ENCODE peak calls at places on chromosomes 7 and 10, in seven cellular contexts. O, T, E, Y, J, R and X are unnamed samples.

GRCh38 chr7:27191081-27191715 is 6.2 kb upstream of the HOXA11 start:
- DNase-seq in O (no peak), T (no peak), E (peak), Y (no peak), J (no peak), R (no peak), X (no peak)

GRCh38 chr7:12801107-12801506 is 113.7 kb downstream of the ARL4A start:
- DNase-seq in O (no peak), T (peak), E (no peak), Y (no peak), J (no peak), R (no peak), X (no peak)

GRCh38 chr7:138785587-138786437 is 12.0 kb upstream of the TMEM213 start:
- DNase-seq in O (no peak), T (peak), E (no peak), Y (no peak), J (peak), R (no peak), X (no peak)

GRCh38 chr7:130853503-130854279 is 119.7 kb upstream of the KLF14 start:
- DNase-seq in O (no peak), T (peak), E (no peak), Y (no peak), J (peak), R (no peak), X (no peak)

GRCh38 chr10:80137031-80137712 is 4.6 kb downstream of the PLAC9 start:
- DNase-seq in O (no peak), T (no peak), E (peak), Y (no peak), J (peak), R (no peak), X (no peak)

GRCh38 chr7:103912906-103913610 is 76.4 kb downstream of the RELN start:
- DNase-seq in O (no peak), T (no peak), E (no peak), Y (no peak), J (peak), R (no peak), X (no peak)

GRCh38 chr10:93710333-93710909 is 8.0 kb upstream of the FRA10AC1 start:
- DNase-seq in O (no peak), T (no peak), E (no peak), Y (no peak), J (no peak), R (peak), X (no peak)

GRCh38 chr7:32658034-32658944 is 163.0 kb downstream of the AVL9 start:
- DNase-seq in O (no peak), T (peak), E (no peak), Y (no peak), J (no peak), R (no peak), X (no peak)

GRCh38 chr10:93652857-93653256 is 40.5 kb downstream of the PDE6C start:
- DNase-seq in O (no peak), T (no peak), E (no peak), Y (no peak), J (peak), R (no peak), X (no peak)

GRCh38 chr10:128930422-128930821 is 536.6 kb upstream of the MGMT start:
- DNase-seq in O (no peak), T (no peak), E (no peak), Y (no peak), J (no peak), R (no peak), X (no peak)

GRCh38 chr10:73340121-73340520 is 18.5 kb downstream of the CFAP70 start:
- DNase-seq in O (no peak), T (no peak), E (no peak), Y (no peak), J (no peak), R (no peak), X (no peak)

GRCh38 chr10:15485684-15486316 is 114.7 kb upstream of the FAM171A1 start:
- DNase-seq in O (no peak), T (no peak), E (no peak), Y (no peak), J (peak), R (no peak), X (no peak)

GRCh38 chr7:66281678-66282593 is 76.8 kb downstream of the TPST1 start:
- DNase-seq in O (no peak), T (peak), E (no peak), Y (no peak), J (peak), R (no peak), X (no peak)

GRCh38 chr10:100357073-100357858 is 10.2 kb downstream of the SCD start:
- DNase-seq in O (no peak), T (no peak), E (no peak), Y (no peak), J (peak), R (no peak), X (no peak)

GRCh38 chr10:69475433-69475830 is 24.2 kb downstream of the TSPAN15 start:
- DNase-seq in O (no peak), T (no peak), E (no peak), Y (no peak), J (peak), R (no peak), X (no peak)

GRCh38 chr10:97782455-97783228 is 10.8 kb upstream of the SFRP5 start:
- DNase-seq in O (no peak), T (no peak), E (peak), Y (no peak), J (no peak), R (peak), X (no peak)

GRCh38 chr7:153193144-153193595 is 433.6 kb downstream of the ACTR3B start:
- DNase-seq in O (no peak), T (no peak), E (peak), Y (peak), J (no peak), R (peak), X (peak)

GRCh38 chr7:16089191-16089590 is 332.1 kb downstream of the CRPPA start:
- DNase-seq in O (no peak), T (no peak), E (no peak), Y (no peak), J (no peak), R (no peak), X (no peak)

GRCh38 chr7:146321301-146321700 is 204.7 kb downstream of the CNTNAP2 start:
- DNase-seq in O (no peak), T (no peak), E (no peak), Y (no peak), J (no peak), R (no peak), X (no peak)

GRCh38 chr10:129151281-129151680 is 315.8 kb upstream of the MGMT start:
- DNase-seq in O (no peak), T (no peak), E (no peak), Y (no peak), J (no peak), R (no peak), X (no peak)

GRCh38 chr7:159056722-159057121 is 87.9 kb downstream of the VIPR2 start:
- DNase-seq in O (no peak), T (no peak), E (no peak), Y (no peak), J (no peak), R (no peak), X (no peak)

GRCh38 chr10:103153302-103153759 is 39.7 kb downstream of the NT5C2 start:
- DNase-seq in O (no peak), T (no peak), E (no peak), Y (no peak), J (peak), R (no peak), X (peak)

GRCh38 chr7:151240942-151241754 is 7.3 kb downstream of the SMARCD3 start:
- DNase-seq in O (no peak), T (no peak), E (peak), Y (no peak), J (no peak), R (no peak), X (no peak)

GRCh38 chr10:71268751-71269150 is 50.3 kb upstream of the SLC29A3 start:
- DNase-seq in O (no peak), T (no peak), E (no peak), Y (no peak), J (no peak), R (no peak), X (peak)

GRCh38 chr7:141837683-141838082 is 3.6 kb downstream of the PRSS37 start:
- DNase-seq in O (no peak), T (no peak), E (no peak), Y (no peak), J (no peak), R (no peak), X (no peak)

GRCh38 chr7:100582650-100583049 is 3.3 kb downstream of the LRCH4 start:
- DNase-seq in O (no peak), T (no peak), E (no peak), Y (no peak), J (no peak), R (no peak), X (no peak)

GRCh38 chr7:23938230-23938629 is 228.2 kb downstream of the STK31 start:
- DNase-seq in O (no peak), T (no peak), E (no peak), Y (no peak), J (no peak), R (no peak), X (no peak)

GRCh38 chr10:3529691-3530090 is 255.3 kb downstream of the KLF6 start:
- DNase-seq in O (no peak), T (no peak), E (no peak), Y (no peak), J (no peak), R (no peak), X (no peak)

GRCh38 chr10:79375321-79376077 is 28.2 kb downstream of the PPIF start:
- DNase-seq in O (no peak), T (no peak), E (no peak), Y (peak), J (peak), R (no peak), X (no peak)